ENCODE peak calls at places on chromosomes 12 and 14, in eight cellular contexts. T is SK-N-SH, Q is neural progenitor cell, C is IMR-90, U is H9, L is GM23248, O is astrocyte, H is H1. E is an unnamed sample.
A peak's percentile ranks its signal among the peaks of the same experiment; 100 is the strongest.

GRCh38 chr14:55881577-55882241 is 236.5 kb upstream of the PELI2 start:
- DNase-seq in T (no peak), Q (no peak), C (peak; percentile 16), U (peak; percentile 69), L (peak; percentile 29), O (peak; percentile 58), H (peak; percentile 17), E (no peak)

GRCh38 chr12:11723993-11724392 is 74.5 kb downstream of the ETV6 start:
- DNase-seq in T (no peak), Q (peak; percentile 53), C (peak; percentile 52), U (no peak), L (no peak), O (peak; percentile 96), H (no peak), E (no peak)

GRCh38 chr14:103973354-103973753 is 31.0 kb upstream of the RD3L start:
- DNase-seq in T (no peak), Q (no peak), C (no peak), U (no peak), L (no peak), O (no peak), H (no peak), E (no peak)

GRCh38 chr12:113996026-113996425 is 29.9 kb upstream of the RBM19 start:
- DNase-seq in T (no peak), Q (peak; percentile 62), C (no peak), U (peak; percentile 82), L (no peak), O (no peak), H (peak; percentile 23), E (no peak)

GRCh38 chr14:69153848-69154208 is 909 bp upstream of the DCAF5 start:
- DNase-seq in T (peak; percentile 36), Q (peak; percentile 36), C (no peak), U (no peak), L (peak; percentile 71), O (peak; percentile 29), H (no peak), E (peak; percentile 61)

GRCh38 chr12:61750604-61751003 is 509.6 kb upstream of the USP15 start:
- DNase-seq in T (no peak), Q (no peak), C (no peak), U (no peak), L (peak; percentile 26), O (no peak), H (no peak), E (no peak)

GRCh38 chr12:92827836-92828431 is 101.2 kb downstream of the EEA1 start:
- DNase-seq in T (peak; percentile 47), Q (peak; percentile 36), C (peak; percentile 49), U (no peak), L (peak; percentile 70), O (peak; percentile 7), H (no peak), E (peak; percentile 74)

GRCh38 chr14:92513966-92514843 is 624 bp downstream of the RIN3 start:
- DNase-seq in T (no peak), Q (peak; percentile 43), C (peak; percentile 22), U (peak; percentile 50), L (peak; percentile 60), O (peak; percentile 28), H (no peak), E (no peak)

GRCh38 chr14:37195327-37195726 is 2.4 kb upstream of the MIPOL1 start:
- DNase-seq in T (no peak), Q (no peak), C (peak; percentile 87), U (no peak), L (peak; percentile 66), O (peak; percentile 68), H (no peak), E (no peak)

GRCh38 chr14:22502007-22502406 is 87.0 kb downstream of the DAD1 start:
- DNase-seq in T (no peak), Q (no peak), C (no peak), U (no peak), L (no peak), O (no peak), H (no peak), E (no peak)

GRCh38 chr12:75823475-75823874 is 208.1 kb downstream of the PHLDA1 start:
- DNase-seq in T (no peak), Q (no peak), C (no peak), U (no peak), L (no peak), O (peak; percentile 40), H (no peak), E (no peak)

GRCh38 chr12:30811966-30812365 is 57.2 kb upstream of the CAPRIN2 start:
- DNase-seq in T (no peak), Q (no peak), C (no peak), U (no peak), L (no peak), O (no peak), H (no peak), E (no peak)
- H2AFZ ChIP-seq in T (no peak overlapping the region), Q (peak overlapping the region; percentile 82), C (no peak overlapping the region), U (no peak overlapping the region), L (no peak overlapping the region), O (no peak overlapping the region), H (no peak overlapping the region), E (no peak overlapping the region)

DNA sequence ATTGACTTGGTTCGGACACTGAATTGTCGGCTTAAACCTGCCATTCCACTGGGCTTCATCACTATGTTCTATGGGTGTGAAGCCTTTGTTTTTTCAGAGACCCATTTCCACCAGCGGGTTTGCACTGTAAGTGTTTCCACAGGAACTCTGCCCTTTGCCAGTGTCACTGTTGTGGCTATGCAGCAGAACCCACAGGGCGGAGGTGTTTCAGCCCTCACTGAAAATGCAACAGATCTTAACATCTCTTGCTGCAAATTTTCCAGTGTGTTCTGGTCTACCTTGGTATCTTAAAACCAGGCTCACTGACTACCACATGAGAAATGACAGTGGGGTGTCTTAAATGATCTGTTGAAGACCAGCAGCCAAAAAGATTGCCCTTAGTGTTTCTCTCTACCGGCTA is 21.1 kb downstream of the PRKCH start:
- DNase-seq in T (no peak), Q (no peak), C (no peak), U (no peak), L (no peak), O (no peak), H (no peak), E (no peak)
- H3K4me1 ChIP-seq in T (no peaks in the 10 kb centered on the region), Q (no peaks in the 10 kb centered on the region), C (no peaks in the 10 kb centered on the region), U (no peaks in the 10 kb centered on the region), L (no peaks in the 10 kb centered on the region), O (no peaks in the 10 kb centered on the region), H (no peaks in the 10 kb centered on the region), E (peaks cover 12% of the 10 kb centered on the region)

GRCh38 chr12:131861261-131862083 is 33.0 kb upstream of the ULK1 start:
- DNase-seq in T (no peak), Q (no peak), C (no peak), U (peak; percentile 29), L (no peak), O (no peak), H (no peak), E (no peak)
- H2AFZ ChIP-seq in T (no peak overlapping the region), Q (no peak overlapping the region), C (peak overlapping the region; percentile 93), U (no peak overlapping the region), L (peak overlapping the region; percentile 78), O (peak overlapping the region; percentile 70), H (no peak overlapping the region), E (no peak overlapping the region)

DNA sequence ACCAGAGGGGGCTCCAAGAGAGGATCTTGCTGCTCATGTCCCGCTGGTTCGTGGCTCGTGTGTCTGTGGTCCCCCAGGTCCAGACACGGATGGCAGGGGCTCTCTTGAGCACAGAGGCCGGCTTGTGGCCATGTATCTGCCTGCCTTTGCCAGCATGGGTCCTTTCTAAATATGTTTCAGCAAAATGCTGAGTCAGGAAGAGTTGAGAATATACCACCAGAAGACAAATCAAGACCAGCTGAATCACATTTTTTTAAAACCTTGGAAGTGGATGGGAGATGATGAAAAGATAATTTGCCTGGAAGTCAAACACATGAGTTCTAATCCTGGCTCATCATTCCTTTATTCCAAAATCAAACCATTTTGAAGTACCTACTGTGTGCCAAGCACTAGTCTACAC is 58.0 kb downstream of the NUAK1 start:
- DNase-seq in T (no peak), Q (no peak), C (no peak), U (no peak), L (peak; percentile 61), O (no peak), H (no peak), E (no peak)
- H3K4me1 ChIP-seq in T (peaks cover 3% of the 10 kb centered on the region), Q (peaks cover 32% of the 10 kb centered on the region), C (peaks cover 47% of the 10 kb centered on the region), U (peaks cover 4% of the 10 kb centered on the region), L (peaks cover 78% of the 10 kb centered on the region), O (peaks cover 74% of the 10 kb centered on the region), H (peaks cover 6% of the 10 kb centered on the region), E (peaks cover 2% of the 10 kb centered on the region)

DNA sequence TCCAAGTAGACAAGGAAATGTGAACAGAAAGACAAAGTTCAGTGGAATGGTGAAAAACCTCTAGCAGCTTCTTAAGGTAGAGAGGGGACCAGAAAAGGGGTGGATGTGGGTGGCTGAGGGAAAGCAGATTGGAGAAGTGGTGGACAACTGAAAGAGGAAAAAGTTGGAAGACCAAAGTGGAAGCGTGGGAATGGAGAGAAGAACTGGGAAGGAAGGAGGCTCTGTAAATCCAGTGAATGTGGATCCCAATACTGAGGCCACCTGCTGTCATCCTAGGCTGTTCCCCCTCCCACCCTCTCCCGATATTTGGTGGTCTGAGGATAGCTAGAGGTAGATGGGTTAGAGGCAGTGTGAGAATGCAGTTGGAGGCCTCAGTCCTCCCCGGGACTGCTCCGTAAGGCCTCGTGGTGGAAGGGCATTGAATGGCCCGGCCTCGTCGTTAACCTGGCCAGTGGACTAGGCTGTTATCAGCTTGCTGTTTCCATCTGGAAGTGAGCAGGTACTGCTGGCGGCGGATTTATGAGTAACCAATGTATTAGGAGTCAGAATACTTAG is 822 bp upstream of the POU6F1 start:
- DNase-seq in T (no peak), Q (peak; percentile 21), C (no peak), U (peak; percentile 64), L (no peak), O (no peak), H (no peak), E (no peak)
- H2AFZ ChIP-seq in T (peak overlapping the region; percentile 86), Q (peak overlapping the region; percentile 92), C (peak overlapping the region; percentile 98), U (no peak overlapping the region), L (peak overlapping the region; percentile 99), O (peak overlapping the region; percentile 89), H (peak overlapping the region; percentile 54), E (peak overlapping the region; percentile 80)

GRCh38 chr12:27293463-27293862 is 39.2 kb upstream of the BMAL2 start:
- DNase-seq in T (no peak), Q (no peak), C (peak; percentile 62), U (no peak), L (no peak), O (peak; percentile 50), H (no peak), E (no peak)

GRCh38 chr12:27289414-27289813 is 43.2 kb upstream of the BMAL2 start:
- DNase-seq in T (no peak), Q (no peak), C (peak; percentile 20), U (no peak), L (peak; percentile 22), O (peak; percentile 22), H (no peak), E (no peak)

GRCh38 chr12:27291862-27292261 is 40.8 kb upstream of the BMAL2 start:
- DNase-seq in T (no peak), Q (no peak), C (no peak), U (no peak), L (no peak), O (peak; percentile 33), H (no peak), E (no peak)

GRCh38 chr12:27292718-27293117 is 39.9 kb upstream of the BMAL2 start:
- DNase-seq in T (no peak), Q (no peak), C (no peak), U (no peak), L (no peak), O (no peak), H (no peak), E (no peak)

GRCh38 chr12:27290501-27291168 is 42.0 kb upstream of the BMAL2 start:
- DNase-seq in T (no peak), Q (no peak), C (no peak), U (no peak), L (no peak), O (no peak), H (no peak), E (no peak)
- H3K4me1 ChIP-seq in T (peaks cover 12% of the 10 kb centered on the region), Q (peaks cover 20% of the 10 kb centered on the region), C (peaks cover 2% of the 10 kb centered on the region), U (peaks cover 5% of the 10 kb centered on the region), L (peaks cover 10% of the 10 kb centered on the region), O (peaks cover 26% of the 10 kb centered on the region), H (peaks cover 2% of the 10 kb centered on the region), E (no peaks in the 10 kb centered on the region)

GRCh38 chr14:94114589-94115067 is 4.1 kb downstream of the IFI27 start:
- DNase-seq in T (no peak), Q (no peak), C (no peak), U (peak; percentile 5), L (no peak), O (no peak), H (no peak), E (no peak)
- H2AFZ ChIP-seq in T (no peak overlapping the region), Q (no peak overlapping the region), C (no peak overlapping the region), U (no peak overlapping the region), L (no peak overlapping the region), O (no peak overlapping the region), H (no peak overlapping the region), E (no peak overlapping the region)

E was measured in Karpas-422.